ENCODE peak calls at places on chromosomes 16 and 17, in seven cellular contexts. D is hippocampal formation, K is NCI-H446 treated with DMSO at 0.1 percent for 48 hours, X is neural progenitor cell, Y is HTR-8/SVneo, U is lung microvascular endothelial cell, T is GM04503. M is an unnamed sample.

GRCh38 chr17:56982312-56982711 is 4.4 kb downstream of the SCPEP1 start:
- DNase-seq in D (no peak), K (no peak), X (no peak), Y (no peak), U (no peak), T (no peak), M (no peak)

GRCh38 chr17:36183001-36183810 is 6.8 kb upstream of the TBC1D3B start:
- DNase-seq in D (peak; percentile 16), K (no peak), X (peak; percentile 94), Y (peak; percentile 59), U (peak; percentile 71), T (no peak), M (peak; percentile 50)

GRCh38 chr16:30912794-30913412 is 10.5 kb upstream of the FBXL19 start:
- DNase-seq in D (no peak), K (no peak), X (no peak), Y (no peak), U (no peak), T (no peak), M (no peak)

GRCh38 chr16:12314786-12315185 is 338.3 kb downstream of the SNX29 start:
- DNase-seq in D (no peak), K (no peak), X (no peak), Y (no peak), U (no peak), T (no peak), M (no peak)

GRCh38 chr17:43673516-43674323 is 12.0 kb upstream of the MEOX1 start:
- DNase-seq in D (peak; percentile 54), K (no peak), X (peak; percentile 70), Y (peak; percentile 76), U (peak; percentile 63), T (no peak), M (peak; percentile 80)

GRCh38 chr16:12942861-12943260 is 41.5 kb downstream of the SHISA9 start:
- DNase-seq in D (no peak), K (no peak), X (no peak), Y (no peak), U (no peak), T (no peak), M (no peak)

GRCh38 chr16:49427771-49428170 is 54.2 kb downstream of the C16orf78 start:
- DNase-seq in D (no peak), K (no peak), X (no peak), Y (no peak), U (no peak), T (no peak), M (no peak)

GRCh38 chr17:28384281-28385036 is 13.0 kb downstream of the SARM1 start:
- DNase-seq in D (no peak), K (no peak), X (peak; percentile 52), Y (no peak), U (peak; percentile 30), T (no peak), M (no peak)

GRCh38 chr16:12538667-12539081 is 265.0 kb downstream of the CPPED1 start:
- DNase-seq in D (no peak), K (peak; percentile 95), X (no peak), Y (peak; percentile 17), U (no peak), T (peak; percentile 13), M (no peak)

GRCh38 chr16:75081179-75081859 is 35.3 kb downstream of the LDHD start:
- DNase-seq in D (no peak), K (no peak), X (no peak), Y (no peak), U (no peak), T (no peak), M (no peak)

GRCh38 chr17:10337976-10338375 is 34.8 kb downstream of the MYH13 start:
- DNase-seq in D (no peak), K (no peak), X (no peak), Y (no peak), U (no peak), T (peak; percentile 73), M (no peak)

GRCh38 chr16:4682084-4682581 is 11.2 kb upstream of the NUDT16L1 start:
- DNase-seq in D (no peak), K (no peak), X (no peak), Y (no peak), U (no peak), T (no peak), M (no peak)